ENCODE peak calls at places on chromosomes 2 and 18, in eight cellular contexts. J, B, K, T, X, G, O and Z are unnamed samples.

GRCh38 chr2:150974864-150975263 is 286.8 kb downstream of the RBM43 start:
- DNase-seq in G (no peak), O (no peak), X (no peak), K (no peak), J (no peak), B (no peak), T (no peak), Z (no peak)

GRCh38 chr2:241272298-241272721 is 43.2 kb downstream of the HDLBP start:
- DNase-seq in T (no peak), G (no peak), B (peak), J (peak), X (no peak), K (peak), O (peak), Z (peak)

GRCh38 chr2:12534646-12535263 is 182.0 kb upstream of the TRIB2 start:
- DNase-seq in J (no peak), G (no peak), X (no peak), K (peak), T (peak), O (no peak), B (no peak), Z (no peak)

GRCh38 chr2:161915121-161915520 is 158.9 kb downstream of the DPP4 start:
- DNase-seq in O (no peak), J (no peak), G (no peak), X (no peak), T (no peak), K (no peak), B (no peak), Z (no peak)

GRCh38 chr18:50268022-50268747 is 1.9 kb upstream of the CFAP53 start:
- DNase-seq in T (peak), X (peak), B (peak), J (peak), G (peak), O (peak), K (peak), Z (peak)

GRCh38 chr2:241188386-241189092 is at the start of gene ANO7:
- DNase-seq in T (no peak), J (no peak), X (no peak), O (no peak), B (no peak), G (peak), K (no peak), Z (no peak)

GRCh38 chr2:100036793-100037192 is 105.6 kb downstream of the AFF3 start:
- DNase-seq in G (no peak), K (no peak), T (no peak), J (no peak), B (no peak), X (no peak), O (no peak), Z (no peak)

GRCh38 chr2:172461591-172462392 is 34.4 kb downstream of the ITGA6 start:
- DNase-seq in J (peak), X (peak), G (peak), B (peak), K (peak), O (peak), T (no peak), Z (peak)

GRCh38 chr2:241772063-241772499 is 4.5 kb upstream of the GAL3ST2 start:
- DNase-seq in O (no peak), G (no peak), X (no peak), J (peak), T (no peak), K (no peak), B (peak), Z (peak)

GRCh38 chr2:227148106-227148505 is 15.9 kb downstream of the COL4A4 start:
- DNase-seq in X (no peak), J (no peak), T (no peak), K (no peak), O (no peak), B (no peak), G (no peak), Z (no peak)

GRCh38 chr2:61327173-61327572 is 143.7 kb downstream of the USP34 start:
- DNase-seq in T (no peak), K (no peak), B (no peak), G (no peak), X (no peak), J (no peak), O (no peak), Z (peak)

GRCh38 chr2:110904410-110905148 is 172.2 kb downstream of the ACOXL start:
- DNase-seq in K (no peak), O (no peak), T (no peak), X (no peak), J (no peak), G (no peak), B (no peak), Z (peak)

GRCh38 chr2:172877826-172878225 is 142.2 kb downstream of the RAPGEF4 start:
- DNase-seq in G (no peak), J (no peak), B (no peak), X (no peak), O (no peak), K (peak), T (no peak), Z (no peak)